ENCODE peak calls at places on chromosomes 6 and 20, in four cellular contexts. One of them, this sample, is unnamed.

GRCh38 chr20:19285424-19285823 is 73.0 kb downstream of the SLC24A3 start:
- DNase-seq in esophagus muscularis mucosa: no peak
- DNase-seq in pancreas: no peak
- DNase-seq in spleen: no peak
- DNase-seq in this sample: no peak

GRCh38 chr6:124927806-124928205 is 34.4 kb upstream of the RNF217 start:
- DNase-seq in esophagus muscularis mucosa: no peak
- DNase-seq in pancreas: no peak
- DNase-seq in spleen: no peak
- DNase-seq in this sample: no peak

GRCh38 chr20:15491564-15491963 is 1081.7 kb downstream of the KIF16B start:
- DNase-seq in esophagus muscularis mucosa: no peak
- DNase-seq in pancreas: no peak
- DNase-seq in spleen: no peak
- DNase-seq in this sample: peak; percentile 3

GRCh38 chr20:18513208-18513607 is 5.5 kb downstream of the SEC23B start:
- DNase-seq in esophagus muscularis mucosa: no peak
- DNase-seq in pancreas: no peak
- DNase-seq in spleen: no peak
- DNase-seq in this sample: no peak

GRCh38 chr6:149545258-149545753 is 537 bp downstream of the PPIL4 start:
- DNase-seq in esophagus muscularis mucosa: no peak
- DNase-seq in pancreas: peak; percentile 46
- DNase-seq in spleen: peak; percentile 82
- DNase-seq in this sample: peak; percentile 51

GRCh38 chr20:23602261-23602660 is 3.5 kb downstream of the CST9 start:
- DNase-seq in esophagus muscularis mucosa: peak; percentile 77
- DNase-seq in pancreas: no peak
- DNase-seq in spleen: no peak
- DNase-seq in this sample: no peak

GRCh38 chr20:50193169-50193850 is 2.7 kb downstream of the CEBPB start:
- DNase-seq in esophagus muscularis mucosa: no peak
- DNase-seq in pancreas: no peak
- DNase-seq in spleen: no peak
- DNase-seq in this sample: no peak

GRCh38 chr20:6767536-6768227 is at the start of gene BMP2:
- DNase-seq in esophagus muscularis mucosa: no peak
- DNase-seq in pancreas: peak; percentile 68
- DNase-seq in spleen: peak; percentile 81
- DNase-seq in this sample: peak; percentile 70

GRCh38 chr6:164167873-164168405 is 753.4 kb downstream of the QKI start:
- DNase-seq in esophagus muscularis mucosa: no peak
- DNase-seq in pancreas: no peak
- DNase-seq in spleen: no peak
- DNase-seq in this sample: no peak

GRCh38 chr6:148044261-148044731 is 298.3 kb upstream of the SASH1 start:
- DNase-seq in esophagus muscularis mucosa: no peak
- DNase-seq in pancreas: no peak
- DNase-seq in spleen: no peak
- DNase-seq in this sample: no peak

GRCh38 chr20:17835941-17836861 is 132.4 kb downstream of the SNX5 start:
- DNase-seq in esophagus muscularis mucosa: no peak
- DNase-seq in pancreas: no peak
- DNase-seq in spleen: no peak
- DNase-seq in this sample: no peak

GRCh38 chr20:33671573-33672288 is 2.5 kb downstream of the NECAB3 start:
- DNase-seq in esophagus muscularis mucosa: no peak
- DNase-seq in pancreas: no peak
- DNase-seq in spleen: no peak
- DNase-seq in this sample: no peak

GRCh38 chr6:31826793-31827285 is 699 bp upstream of the HSPA1B start:
- DNase-seq in esophagus muscularis mucosa: peak; percentile 95
- DNase-seq in pancreas: peak; percentile 83
- DNase-seq in spleen: peak; percentile 90
- DNase-seq in this sample: peak; percentile 92

GRCh38 chr6:170024940-170025339 is 265.9 kb downstream of the DLL1 start:
- DNase-seq in esophagus muscularis mucosa: no peak
- DNase-seq in pancreas: no peak
- DNase-seq in spleen: peak; percentile 32
- DNase-seq in this sample: peak; percentile 17

GRCh38 chr6:82687855-82688254 is 324.2 kb downstream of the TPBG start:
- DNase-seq in esophagus muscularis mucosa: no peak
- DNase-seq in pancreas: no peak
- DNase-seq in spleen: no peak
- DNase-seq in this sample: no peak

GRCh38 chr6:6875818-6876470 is 231.8 kb upstream of the RREB1 start:
- DNase-seq in esophagus muscularis mucosa: no peak
- DNase-seq in pancreas: no peak
- DNase-seq in spleen: no peak
- DNase-seq in this sample: peak; percentile 36

GRCh38 chr6:82954937-82955577 is 110.6 kb downstream of the UBE3D start:
- DNase-seq in esophagus muscularis mucosa: no peak
- DNase-seq in pancreas: no peak
- DNase-seq in spleen: no peak
- DNase-seq in this sample: no peak

GRCh38 chr6:167927246-167927645 is 70.2 kb upstream of the KIF25 start:
- DNase-seq in esophagus muscularis mucosa: no peak
- DNase-seq in pancreas: no peak
- DNase-seq in spleen: no peak
- DNase-seq in this sample: no peak

GRCh38 chr6:154459513-154459912 is 51.0 kb downstream of the CNKSR3 start:
- DNase-seq in esophagus muscularis mucosa: no peak
- DNase-seq in pancreas: no peak
- DNase-seq in spleen: no peak
- DNase-seq in this sample: no peak

GRCh38 chr6:45196121-45196520 is 132.0 kb upstream of the RUNX2 start:
- DNase-seq in esophagus muscularis mucosa: no peak
- DNase-seq in pancreas: no peak
- DNase-seq in spleen: no peak
- DNase-seq in this sample: no peak

GRCh38 chr20:49569403-49570115 is 1.6 kb upstream of the PTGIS start:
- DNase-seq in esophagus muscularis mucosa: no peak
- DNase-seq in pancreas: no peak
- DNase-seq in spleen: no peak
- DNase-seq in this sample: no peak

GRCh38 chr6:26398555-26398954 is 3.5 kb upstream of the BTN3A1 start:
- DNase-seq in esophagus muscularis mucosa: no peak
- DNase-seq in pancreas: no peak
- DNase-seq in spleen: no peak
- DNase-seq in this sample: no peak

GRCh38 chr20:36860339-36860738 is 15.6 kb upstream of the TLDC2 start:
- DNase-seq in esophagus muscularis mucosa: no peak
- DNase-seq in pancreas: no peak
- DNase-seq in spleen: no peak
- DNase-seq in this sample: no peak
- H3K4me1 ChIP-seq in esophagus muscularis mucosa: peaks cover 82% of the 10 kb centered on the region
- H3K4me1 ChIP-seq in pancreas: peaks cover 7% of the 10 kb centered on the region
- H3K4me1 ChIP-seq in spleen: peaks cover 85% of the 10 kb centered on the region
- H3K4me1 ChIP-seq in this sample: peaks cover 6% of the 10 kb centered on the region

GRCh38 chr6:24931752-24932691 is 3.7 kb downstream of the RIPOR2 start:
- DNase-seq in esophagus muscularis mucosa: no peak
- DNase-seq in pancreas: no peak
- DNase-seq in spleen: peak; percentile 71
- DNase-seq in this sample: peak; percentile 19
- H3K4me3 ChIP-seq in esophagus muscularis mucosa: no peak overlapping the region
- H3K4me3 ChIP-seq in pancreas: no peak overlapping the region
- H3K4me3 ChIP-seq in spleen: peak overlapping the region; percentile 61
- H3K4me3 ChIP-seq in this sample: no peak overlapping the region

DNA sequence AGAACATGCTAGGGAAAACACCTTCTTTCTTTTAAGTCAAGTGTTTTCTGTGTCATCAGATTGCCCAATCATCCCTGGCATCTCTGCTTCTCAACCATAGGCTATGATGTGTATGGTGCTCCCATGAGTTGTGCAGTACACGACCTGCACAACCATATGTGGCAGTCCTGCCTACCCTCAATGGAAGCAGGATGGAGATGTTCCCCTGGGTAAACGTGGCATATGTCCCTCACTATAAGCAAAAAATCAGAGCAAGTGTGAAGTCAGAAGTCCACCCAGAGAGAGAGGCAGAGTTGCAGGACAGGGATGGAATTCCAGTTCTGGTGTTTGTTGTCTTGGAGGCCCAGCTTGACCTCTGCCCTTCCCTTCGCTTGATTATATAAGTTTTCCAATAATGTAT is 10.3 kb upstream of the SNHG17 start:
- DNase-seq in esophagus muscularis mucosa: no peak
- DNase-seq in pancreas: no peak
- DNase-seq in spleen: no peak
- DNase-seq in this sample: no peak
- H3K4me1 ChIP-seq in esophagus muscularis mucosa: peaks cover 25% of the 10 kb centered on the region
- H3K4me1 ChIP-seq in pancreas: peaks cover 11% of the 10 kb centered on the region
- H3K4me1 ChIP-seq in spleen: peaks cover 18% of the 10 kb centered on the region
- H3K4me1 ChIP-seq in this sample: peaks cover 5% of the 10 kb centered on the region

GRCh38 chr6:143061597-143062385 is 1.1 kb downstream of the AIG1 start:
- DNase-seq in esophagus muscularis mucosa: no peak
- DNase-seq in pancreas: no peak
- DNase-seq in spleen: no peak
- DNase-seq in this sample: peak; percentile 73
- H3K4me3 ChIP-seq in esophagus muscularis mucosa: peak overlapping the region; percentile 78
- H3K4me3 ChIP-seq in pancreas: peak overlapping the region; percentile 77
- H3K4me3 ChIP-seq in spleen: no peak overlapping the region
- H3K4me3 ChIP-seq in this sample: no peak overlapping the region

GRCh38 chr20:21102691-21103311 is 3.4 kb downstream of the LINC00237 start:
- DNase-seq in esophagus muscularis mucosa: peak; percentile 91
- DNase-seq in pancreas: peak; percentile 48
- DNase-seq in spleen: peak; percentile 84
- DNase-seq in this sample: peak; percentile 63

GRCh38 chr20:21102252-21102609 is 3.9 kb downstream of the LINC00237 start:
- DNase-seq in esophagus muscularis mucosa: peak; percentile 81
- DNase-seq in pancreas: no peak
- DNase-seq in spleen: no peak
- DNase-seq in this sample: peak; percentile 38

GRCh38 chr20:21104466-21104761 is 1.7 kb downstream of the LINC00237 start:
- DNase-seq in esophagus muscularis mucosa: no peak
- DNase-seq in pancreas: no peak
- DNase-seq in spleen: no peak
- DNase-seq in this sample: no peak

GRCh38 chr20:21104921-21105320 is 1.2 kb downstream of the LINC00237 start:
- DNase-seq in esophagus muscularis mucosa: peak; percentile 37
- DNase-seq in pancreas: no peak
- DNase-seq in spleen: no peak
- DNase-seq in this sample: no peak

DNA sequence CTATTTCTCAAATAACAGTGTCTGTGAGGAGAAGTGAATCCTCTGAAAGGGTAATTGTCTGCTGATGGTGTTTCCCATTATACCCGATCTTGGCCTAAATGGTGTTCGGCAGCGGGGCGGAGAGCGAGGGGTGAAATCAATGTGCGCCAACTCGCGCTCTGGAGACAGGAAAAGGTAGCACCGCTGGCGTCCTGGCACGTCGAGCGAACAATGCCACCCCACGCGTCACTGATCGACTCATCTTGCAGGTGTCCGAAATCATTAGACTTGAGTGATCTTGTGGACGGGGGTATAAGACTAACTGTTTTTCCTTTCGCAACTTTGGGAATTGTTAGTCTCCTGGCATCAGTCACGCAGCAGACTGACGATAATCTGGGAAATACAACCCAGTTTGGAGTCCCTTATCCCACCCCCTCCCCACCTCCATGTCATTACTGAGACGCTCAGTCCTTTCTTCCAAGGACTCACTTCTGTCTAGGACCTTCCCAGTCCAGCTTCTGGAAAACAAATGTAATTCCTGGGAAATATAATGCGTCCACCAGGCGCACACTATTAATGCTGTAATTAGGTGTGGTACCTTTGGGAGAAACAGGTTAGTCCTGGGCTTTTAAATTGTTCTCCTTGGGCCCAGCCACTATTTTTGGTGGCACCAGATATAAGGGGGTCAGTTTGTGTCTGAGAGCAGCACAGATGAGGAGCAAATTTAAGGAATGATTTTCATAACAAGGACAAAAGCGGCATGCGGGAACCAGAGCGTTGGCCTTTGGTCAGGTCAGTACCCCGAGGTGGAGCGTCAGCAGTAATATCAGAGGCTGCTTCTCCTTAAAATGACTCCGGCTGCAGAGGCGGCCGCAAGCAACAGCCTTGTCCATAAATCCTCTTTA is 2.3 kb downstream of the LINC00237 start:
- DNase-seq in esophagus muscularis mucosa: peak; percentile 89
- DNase-seq in pancreas: no peak
- DNase-seq in spleen: no peak
- DNase-seq in this sample: no peak
- H3K4me1 ChIP-seq in esophagus muscularis mucosa: peaks cover 61% of the 10 kb centered on the region
- H3K4me1 ChIP-seq in pancreas: peaks cover 18% of the 10 kb centered on the region
- H3K4me1 ChIP-seq in spleen: peaks cover 63% of the 10 kb centered on the region
- H3K4me1 ChIP-seq in this sample: peaks cover 5% of the 10 kb centered on the region

GRCh38 chr6:159062564-159062945 is 17.8 kb upstream of the TAGAP start:
- DNase-seq in esophagus muscularis mucosa: no peak
- DNase-seq in pancreas: no peak
- DNase-seq in spleen: no peak
- DNase-seq in this sample: peak; percentile 65
- H3K4me3 ChIP-seq in esophagus muscularis mucosa: no peak overlapping the region
- H3K4me3 ChIP-seq in pancreas: no peak overlapping the region
- H3K4me3 ChIP-seq in spleen: no peak overlapping the region
- H3K4me3 ChIP-seq in this sample: no peak overlapping the region

This sample was measured in small intestine.